ENCODE peak calls at places on chromosomes 13 and 19, in four cellular contexts. One of them, this sample, is unnamed.

GRCh38 chr13:105465745-105466144 is 1069.7 kb downstream of the EFNB2 start:
- DNase-seq in K562: no peak
- DNase-seq in H1: no peak
- DNase-seq in IMR-90: no peak
- DNase-seq in this sample: no peak

GRCh38 chr19:709196-709964 is 645 bp downstream of the PALM start:
- DNase-seq in K562: no peak
- DNase-seq in H1: peak; percentile 57
- DNase-seq in IMR-90: no peak
- DNase-seq in this sample: no peak

GRCh38 chr13:63628310-63628709 is 2212.7 kb upstream of the PCDH20 start:
- DNase-seq in K562: no peak
- DNase-seq in H1: no peak
- DNase-seq in IMR-90: no peak
- DNase-seq in this sample: no peak

GRCh38 chr13:111938743-111939142 is 128.2 kb upstream of the SOX1 start:
- DNase-seq in K562: no peak
- DNase-seq in H1: peak; percentile 33
- DNase-seq in IMR-90: no peak
- DNase-seq in this sample: no peak

GRCh38 chr13:111315347-111315995 is 5.0 kb upstream of the TEX29 start:
- DNase-seq in K562: no peak
- DNase-seq in H1: no peak
- DNase-seq in IMR-90: no peak
- DNase-seq in this sample: no peak

GRCh38 chr19:43674630-43674982 is 4.6 kb upstream of the PLAUR start:
- DNase-seq in K562: no peak
- DNase-seq in H1: no peak
- DNase-seq in IMR-90: peak; percentile 49
- DNase-seq in this sample: no peak

GRCh38 chr19:43767818-43768217 is 13.0 kb downstream of the KCNN4 start:
- DNase-seq in K562: no peak
- DNase-seq in H1: no peak
- DNase-seq in IMR-90: no peak
- DNase-seq in this sample: no peak

GRCh38 chr19:1837625-1838105 is 10.6 kb downstream of the REXO1 start:
- DNase-seq in K562: peak; percentile 83
- DNase-seq in H1: peak; percentile 98
- DNase-seq in IMR-90: no peak
- DNase-seq in this sample: no peak

GRCh38 chr19:35403116-35403760 is 32.4 kb downstream of the GPR42 start:
- DNase-seq in K562: peak; percentile 18
- DNase-seq in H1: no peak
- DNase-seq in IMR-90: no peak
- DNase-seq in this sample: no peak

GRCh38 chr19:53772943-53773342 is 51.2 kb downstream of the NLRP12 start:
- DNase-seq in K562: peak; percentile 71
- DNase-seq in H1: peak; percentile 78
- DNase-seq in IMR-90: peak; percentile 47
- DNase-seq in this sample: peak; percentile 38

GRCh38 chr19:39502640-39503417 is 4.1 kb downstream of the DLL3 start:
- DNase-seq in K562: peak; percentile 88
- DNase-seq in H1: peak; percentile 93
- DNase-seq in IMR-90: peak; percentile 73
- DNase-seq in this sample: peak; percentile 97

GRCh38 chr13:42894765-42895181 is 97.3 kb downstream of the EPSTI1 start:
- DNase-seq in K562: no peak
- DNase-seq in H1: no peak
- DNase-seq in IMR-90: peak; percentile 36
- DNase-seq in this sample: no peak

GRCh38 chr19:41597600-41598041 is 21.7 kb downstream of the CEACAM21 start:
- DNase-seq in K562: peak; percentile 73
- DNase-seq in H1: peak; percentile 76
- DNase-seq in IMR-90: peak; percentile 55
- DNase-seq in this sample: peak; percentile 85

GRCh38 chr13:106690779-106691178 is 122.8 kb upstream of the ARGLU1 start:
- DNase-seq in K562: no peak
- DNase-seq in H1: no peak
- DNase-seq in IMR-90: no peak
- DNase-seq in this sample: no peak

GRCh38 chr13:93339550-93339949 is 112.9 kb downstream of the GPC6 start:
- DNase-seq in K562: no peak
- DNase-seq in H1: no peak
- DNase-seq in IMR-90: no peak
- DNase-seq in this sample: no peak

GRCh38 chr13:66952507-66952906 is 277.6 kb downstream of the PCDH9 start:
- DNase-seq in K562: no peak
- DNase-seq in H1: no peak
- DNase-seq in IMR-90: no peak
- DNase-seq in this sample: no peak

GRCh38 chr19:55877211-55877610 is 40.9 kb downstream of the NLRP4 start:
- DNase-seq in K562: no peak
- DNase-seq in H1: no peak
- DNase-seq in IMR-90: no peak
- DNase-seq in this sample: no peak

GRCh38 chr19:30224689-30225606 is 147.2 kb upstream of the ZNF536 start:
- DNase-seq in K562: no peak
- DNase-seq in H1: no peak
- DNase-seq in IMR-90: no peak
- DNase-seq in this sample: peak; percentile 26

GRCh38 chr13:21008026-21008425 is 53.4 kb downstream of the LATS2 start:
- DNase-seq in K562: no peak
- DNase-seq in H1: no peak
- DNase-seq in IMR-90: no peak
- DNase-seq in this sample: no peak

GRCh38 chr19:6680141-6680540 is 10.2 kb upstream of the TNFSF14 start:
- DNase-seq in K562: no peak
- DNase-seq in H1: no peak
- DNase-seq in IMR-90: no peak
- DNase-seq in this sample: no peak

GRCh38 chr13:96052655-96053002 is 572 bp downstream of the UGGT2 start:
- DNase-seq in K562: peak; percentile 57
- DNase-seq in H1: peak; percentile 70
- DNase-seq in IMR-90: peak; percentile 83
- DNase-seq in this sample: peak; percentile 62

GRCh38 chr13:114263590-114263989 is 17.8 kb upstream of the UPF3A start:
- DNase-seq in K562: no peak
- DNase-seq in H1: no peak
- DNase-seq in IMR-90: no peak
- DNase-seq in this sample: no peak

GRCh38 chr19:44677019-44677809 is 5.9 kb downstream of the CEACAM19 start:
- DNase-seq in K562: peak; percentile 59
- DNase-seq in H1: peak; percentile 60
- DNase-seq in IMR-90: peak; percentile 70
- DNase-seq in this sample: peak; percentile 90

GRCh38 chr13:49292742-49293498 is 45.2 kb downstream of the CDADC1 start:
- DNase-seq in K562: peak; percentile 78
- DNase-seq in H1: no peak
- DNase-seq in IMR-90: peak; percentile 96
- DNase-seq in this sample: no peak

GRCh38 chr13:40172878-40173277 is 493.6 kb downstream of the FOXO1 start:
- DNase-seq in K562: no peak
- DNase-seq in H1: no peak
- DNase-seq in IMR-90: no peak
- DNase-seq in this sample: no peak

GRCh38 chr13:22102237-22102636 is 431.4 kb downstream of the FGF9 start:
- DNase-seq in K562: no peak
- DNase-seq in H1: no peak
- DNase-seq in IMR-90: no peak
- DNase-seq in this sample: no peak

GRCh38 chr13:34767778-34768177 is 174.3 kb upstream of the NBEA start:
- DNase-seq in K562: no peak
- DNase-seq in H1: no peak
- DNase-seq in IMR-90: no peak
- DNase-seq in this sample: no peak

GRCh38 chr13:43303040-43303729 is 279.8 kb downstream of the DNAJC15 start:
- DNase-seq in K562: no peak
- DNase-seq in H1: peak; percentile 72
- DNase-seq in IMR-90: peak; percentile 70
- DNase-seq in this sample: peak; percentile 48

GRCh38 chr13:46639033-46639981 is 86.3 kb downstream of the LRCH1 start:
- DNase-seq in K562: no peak
- DNase-seq in H1: no peak
- DNase-seq in IMR-90: no peak
- DNase-seq in this sample: no peak

GRCh38 chr19:33482486-33482885 is 39.1 kb downstream of the PEPD start:
- DNase-seq in K562: no peak
- DNase-seq in H1: no peak
- DNase-seq in IMR-90: peak; percentile 17
- DNase-seq in this sample: no peak

GRCh38 chr19:29882719-29883105 is 59.3 kb upstream of the URI1 start:
- DNase-seq in K562: no peak
- DNase-seq in H1: peak; percentile 53
- DNase-seq in IMR-90: no peak
- DNase-seq in this sample: no peak

GRCh38 chr19:1016647-1017114 is 4.2 kb downstream of the TMEM259 start:
- DNase-seq in K562: no peak
- DNase-seq in H1: no peak
- DNase-seq in IMR-90: peak; percentile 77
- DNase-seq in this sample: no peak

GRCh38 chr13:76722782-76723181 is 163.4 kb downstream of the KCTD12 start:
- DNase-seq in K562: no peak
- DNase-seq in H1: no peak
- DNase-seq in IMR-90: no peak
- DNase-seq in this sample: no peak

GRCh38 chr19:21314676-21315075 is 14.5 kb downstream of the ZNF708 start:
- DNase-seq in K562: no peak
- DNase-seq in H1: no peak
- DNase-seq in IMR-90: peak; percentile 5
- DNase-seq in this sample: no peak

GRCh38 chr13:43348397-43348796 is 325.0 kb downstream of the DNAJC15 start:
- DNase-seq in K562: no peak
- DNase-seq in H1: no peak
- DNase-seq in IMR-90: peak; percentile 62
- DNase-seq in this sample: peak; percentile 11

GRCh38 chr13:24267283-24267682 is 42.1 kb upstream of the C1QTNF9 start:
- DNase-seq in K562: no peak
- DNase-seq in H1: no peak
- DNase-seq in IMR-90: no peak
- DNase-seq in this sample: no peak

GRCh38 chr13:29402168-29402621 is 193.3 kb downstream of the SLC7A1 start:
- DNase-seq in K562: peak; percentile 20
- DNase-seq in H1: no peak
- DNase-seq in IMR-90: peak; percentile 44
- DNase-seq in this sample: no peak

DNA sequence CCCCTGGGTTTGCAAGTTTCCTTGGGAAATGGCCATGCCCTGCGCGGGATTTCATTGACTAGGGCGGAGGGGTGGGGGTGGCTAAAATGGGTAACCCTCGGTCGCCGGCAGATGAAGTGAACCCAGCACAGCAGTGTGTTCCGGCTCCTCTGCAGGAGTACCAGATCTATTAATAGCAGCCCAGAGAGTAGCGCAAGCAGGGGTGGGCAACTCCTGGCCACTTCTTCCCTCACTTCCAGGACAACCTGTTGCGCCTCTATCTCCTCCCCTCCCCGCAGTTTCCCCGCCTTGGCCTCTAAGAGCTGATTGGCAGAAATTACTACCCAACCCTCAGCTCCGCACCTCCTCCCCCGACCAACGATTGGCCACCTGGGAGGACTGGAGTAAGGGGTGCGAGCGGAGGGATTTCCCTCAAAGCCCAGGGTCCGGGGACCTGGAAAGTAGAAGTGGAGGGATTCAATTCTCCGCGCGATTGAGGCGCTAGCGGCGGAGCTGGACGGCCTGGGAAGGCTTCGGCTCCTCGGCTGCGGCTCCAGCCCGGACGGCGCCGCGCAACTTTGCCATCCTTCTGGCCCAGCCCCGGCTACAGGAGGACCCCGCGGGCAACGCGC is at the start of gene FREM2:
- DNase-seq in K562: no peak
- DNase-seq in H1: peak; percentile 89
- DNase-seq in IMR-90: no peak
- DNase-seq in this sample: peak; percentile 3
- TF ChIP-seq RAD21 in K562: no peak
- TF ChIP-seq RAD21 in H1: no peak
- TF ChIP-seq RAD21 in IMR-90: no peak
- TF ChIP-seq RAD21 in this sample: no peak

GRCh38 chr13:110012102-110012739 is 225.8 kb upstream of the IRS2 start:
- DNase-seq in K562: no peak
- DNase-seq in H1: no peak
- DNase-seq in IMR-90: peak; percentile 97
- DNase-seq in this sample: peak; percentile 91
- TF ChIP-seq RAD21 in K562: no peak
- TF ChIP-seq RAD21 in H1: no peak
- TF ChIP-seq RAD21 in IMR-90: peak; percentile 7
- TF ChIP-seq RAD21 in this sample: no peak

GRCh38 chr13:99046851-99047250 is 69.0 kb upstream of the DOCK9 start:
- DNase-seq in K562: no peak
- DNase-seq in H1: no peak
- DNase-seq in IMR-90: no peak
- DNase-seq in this sample: no peak
- TF ChIP-seq RAD21 in K562: no peak
- TF ChIP-seq RAD21 in H1: no peak
- TF ChIP-seq RAD21 in IMR-90: no peak
- TF ChIP-seq RAD21 in this sample: no peak

DNA sequence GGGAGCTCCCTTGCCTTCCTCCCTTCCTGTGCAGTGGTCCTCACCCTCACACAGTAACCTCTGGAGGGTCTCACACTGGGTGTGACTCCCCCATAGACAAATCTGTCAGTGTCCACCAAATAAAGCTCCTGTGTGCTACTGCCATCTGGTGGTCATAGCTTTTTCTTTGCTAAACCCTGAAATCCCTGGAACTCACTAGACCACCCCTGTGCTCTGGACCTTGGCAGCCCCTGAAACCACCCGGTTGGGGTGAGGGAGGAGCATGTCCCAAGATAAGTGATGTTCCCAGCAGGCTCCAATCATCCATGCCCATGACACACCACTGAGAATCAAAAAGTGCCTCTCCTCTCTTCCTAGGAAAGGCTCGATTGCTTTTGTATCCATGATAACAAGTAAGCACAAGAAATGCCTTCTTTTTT is 6.5 kb upstream of the HSD17B14 start:
- DNase-seq in K562: peak; percentile 80
- DNase-seq in H1: peak; percentile 75
- DNase-seq in IMR-90: peak; percentile 48
- DNase-seq in this sample: peak; percentile 71
- TF ChIP-seq RAD21 in K562: peak; percentile 64
- TF ChIP-seq RAD21 in H1: peak; percentile 71
- TF ChIP-seq RAD21 in IMR-90: peak; percentile 64
- TF ChIP-seq RAD21 in this sample: peak; percentile 86

This sample was measured in A549.